ENCODE peak calls at places on chromosome 13, in ten cellular contexts. One of them, this sample, is unnamed.

GRCh38 chr13:93603043-93603442 is 376.4 kb downstream of the GPC6 start:
- DNase-seq in fibroblast of the aortic adventitia: peak; percentile 96
- DNase-seq in A673: peak; percentile 53
- DNase-seq in PC-3: peak; percentile 90
- DNase-seq in NCI-H69: peak; percentile 67
- DNase-seq in stimulated activated CD4-positive, alpha-beta T cell treated with anti-CD3 and anti-CD28 coated beads, Interleukin-2, amount 100 ng/mL, for 4 hours: no peak
- DNase-seq in transverse colon: no peak
- DNase-seq in posterior cingulate gyrus: no peak
- DNase-seq in left ventricle myocardium inferior: no peak
- DNase-seq in foreskin fibroblast: peak; percentile 96
- DNase-seq in this sample: peak; percentile 86

GRCh38 chr13:114079601-114080536 is 52.6 kb downstream of the RASA3 start:
- DNase-seq in stimulated activated CD4-positive, alpha-beta T cell treated with anti-CD3 and anti-CD28 coated beads, Interleukin-2, amount 100 ng/mL, for 4 hours: no peak
- DNase-seq in PC-3: no peak
- DNase-seq in left ventricle myocardium inferior: peak; percentile 13
- DNase-seq in posterior cingulate gyrus: peak; percentile 77
- DNase-seq in transverse colon: peak; percentile 5
- DNase-seq in NCI-H69: no peak
- DNase-seq in foreskin fibroblast: no peak
- DNase-seq in fibroblast of the aortic adventitia: no peak
- DNase-seq in A673: no peak
- DNase-seq in this sample: no peak

GRCh38 chr13:28597641-28598040 is 61.3 kb upstream of the POMP start:
- DNase-seq in left ventricle myocardium inferior: no peak
- DNase-seq in PC-3: no peak
- DNase-seq in stimulated activated CD4-positive, alpha-beta T cell treated with anti-CD3 and anti-CD28 coated beads, Interleukin-2, amount 100 ng/mL, for 4 hours: no peak
- DNase-seq in A673: peak; percentile 15
- DNase-seq in fibroblast of the aortic adventitia: peak; percentile 10
- DNase-seq in posterior cingulate gyrus: no peak
- DNase-seq in foreskin fibroblast: peak; percentile 71
- DNase-seq in NCI-H69: no peak
- DNase-seq in transverse colon: no peak
- DNase-seq in this sample: no peak

GRCh38 chr13:56561327-56561726 is 579.4 kb upstream of the PRR20A start:
- DNase-seq in stimulated activated CD4-positive, alpha-beta T cell treated with anti-CD3 and anti-CD28 coated beads, Interleukin-2, amount 100 ng/mL, for 4 hours: no peak
- DNase-seq in fibroblast of the aortic adventitia: no peak
- DNase-seq in posterior cingulate gyrus: no peak
- DNase-seq in PC-3: peak; percentile 4
- DNase-seq in transverse colon: no peak
- DNase-seq in left ventricle myocardium inferior: no peak
- DNase-seq in NCI-H69: peak; percentile 49
- DNase-seq in foreskin fibroblast: no peak
- DNase-seq in A673: peak; percentile 51
- DNase-seq in this sample: no peak

GRCh38 chr13:100301418-100301817 is 212.5 kb downstream of the PCCA start:
- DNase-seq in PC-3: no peak
- DNase-seq in transverse colon: no peak
- DNase-seq in stimulated activated CD4-positive, alpha-beta T cell treated with anti-CD3 and anti-CD28 coated beads, Interleukin-2, amount 100 ng/mL, for 4 hours: no peak
- DNase-seq in fibroblast of the aortic adventitia: no peak
- DNase-seq in A673: peak; percentile 89
- DNase-seq in posterior cingulate gyrus: no peak
- DNase-seq in NCI-H69: peak; percentile 97
- DNase-seq in left ventricle myocardium inferior: no peak
- DNase-seq in foreskin fibroblast: no peak
- DNase-seq in this sample: peak; percentile 20

GRCh38 chr13:22665531-22665930 is 515.2 kb upstream of the SGCG start:
- DNase-seq in foreskin fibroblast: no peak
- DNase-seq in NCI-H69: peak; percentile 87
- DNase-seq in left ventricle myocardium inferior: no peak
- DNase-seq in posterior cingulate gyrus: no peak
- DNase-seq in transverse colon: no peak
- DNase-seq in A673: no peak
- DNase-seq in fibroblast of the aortic adventitia: no peak
- DNase-seq in stimulated activated CD4-positive, alpha-beta T cell treated with anti-CD3 and anti-CD28 coated beads, Interleukin-2, amount 100 ng/mL, for 4 hours: no peak
- DNase-seq in PC-3: peak; percentile 4
- DNase-seq in this sample: no peak

GRCh38 chr13:30862707-30863106 is 43.4 kb upstream of the MEDAG start:
- DNase-seq in fibroblast of the aortic adventitia: no peak
- DNase-seq in NCI-H69: no peak
- DNase-seq in A673: no peak
- DNase-seq in stimulated activated CD4-positive, alpha-beta T cell treated with anti-CD3 and anti-CD28 coated beads, Interleukin-2, amount 100 ng/mL, for 4 hours: no peak
- DNase-seq in foreskin fibroblast: peak; percentile 33
- DNase-seq in PC-3: no peak
- DNase-seq in transverse colon: peak; percentile 28
- DNase-seq in left ventricle myocardium inferior: peak; percentile 46
- DNase-seq in posterior cingulate gyrus: peak; percentile 88
- DNase-seq in this sample: no peak

GRCh38 chr13:90232291-90232690 is 1115.2 kb upstream of the MIR17HG start:
- DNase-seq in PC-3: no peak
- DNase-seq in transverse colon: no peak
- DNase-seq in fibroblast of the aortic adventitia: no peak
- DNase-seq in left ventricle myocardium inferior: no peak
- DNase-seq in stimulated activated CD4-positive, alpha-beta T cell treated with anti-CD3 and anti-CD28 coated beads, Interleukin-2, amount 100 ng/mL, for 4 hours: no peak
- DNase-seq in posterior cingulate gyrus: no peak
- DNase-seq in foreskin fibroblast: no peak
- DNase-seq in NCI-H69: no peak
- DNase-seq in A673: no peak
- DNase-seq in this sample: no peak

GRCh38 chr13:37460211-37460610 is 138.4 kb downstream of the POSTN start:
- DNase-seq in PC-3: no peak
- DNase-seq in transverse colon: no peak
- DNase-seq in fibroblast of the aortic adventitia: peak; percentile 42
- DNase-seq in posterior cingulate gyrus: no peak
- DNase-seq in NCI-H69: no peak
- DNase-seq in A673: no peak
- DNase-seq in left ventricle myocardium inferior: no peak
- DNase-seq in foreskin fibroblast: peak; percentile 29
- DNase-seq in stimulated activated CD4-positive, alpha-beta T cell treated with anti-CD3 and anti-CD28 coated beads, Interleukin-2, amount 100 ng/mL, for 4 hours: no peak
- DNase-seq in this sample: no peak

GRCh38 chr13:111639994-111640393 is 319.6 kb downstream of the TEX29 start:
- DNase-seq in NCI-H69: peak; percentile 27
- DNase-seq in transverse colon: no peak
- DNase-seq in left ventricle myocardium inferior: no peak
- DNase-seq in PC-3: no peak
- DNase-seq in fibroblast of the aortic adventitia: no peak
- DNase-seq in A673: peak; percentile 21
- DNase-seq in foreskin fibroblast: no peak
- DNase-seq in stimulated activated CD4-positive, alpha-beta T cell treated with anti-CD3 and anti-CD28 coated beads, Interleukin-2, amount 100 ng/mL, for 4 hours: no peak
- DNase-seq in posterior cingulate gyrus: peak; percentile 97
- DNase-seq in this sample: no peak

GRCh38 chr13:44158055-44158655 is 215.5 kb upstream of the SERP2 start:
- DNase-seq in stimulated activated CD4-positive, alpha-beta T cell treated with anti-CD3 and anti-CD28 coated beads, Interleukin-2, amount 100 ng/mL, for 4 hours: no peak
- DNase-seq in A673: no peak
- DNase-seq in foreskin fibroblast: no peak
- DNase-seq in NCI-H69: no peak
- DNase-seq in PC-3: no peak
- DNase-seq in fibroblast of the aortic adventitia: no peak
- DNase-seq in left ventricle myocardium inferior: no peak
- DNase-seq in posterior cingulate gyrus: no peak
- DNase-seq in transverse colon: no peak
- DNase-seq in this sample: no peak

GRCh38 chr13:114080739-114081561 is 51.5 kb downstream of the RASA3 start:
- DNase-seq in NCI-H69: no peak
- DNase-seq in stimulated activated CD4-positive, alpha-beta T cell treated with anti-CD3 and anti-CD28 coated beads, Interleukin-2, amount 100 ng/mL, for 4 hours: no peak
- DNase-seq in fibroblast of the aortic adventitia: no peak
- DNase-seq in posterior cingulate gyrus: peak; percentile 80
- DNase-seq in transverse colon: peak; percentile 6
- DNase-seq in foreskin fibroblast: no peak
- DNase-seq in left ventricle myocardium inferior: peak; percentile 9
- DNase-seq in PC-3: no peak
- DNase-seq in A673: no peak
- DNase-seq in this sample: no peak

GRCh38 chr13:34078334-34078999 is 260.5 kb downstream of the RFC3 start:
- DNase-seq in PC-3: no peak
- DNase-seq in fibroblast of the aortic adventitia: no peak
- DNase-seq in NCI-H69: no peak
- DNase-seq in transverse colon: no peak
- DNase-seq in foreskin fibroblast: no peak
- DNase-seq in A673: no peak
- DNase-seq in left ventricle myocardium inferior: no peak
- DNase-seq in posterior cingulate gyrus: no peak
- DNase-seq in stimulated activated CD4-positive, alpha-beta T cell treated with anti-CD3 and anti-CD28 coated beads, Interleukin-2, amount 100 ng/mL, for 4 hours: no peak
- DNase-seq in this sample: no peak

GRCh38 chr13:34155931-34156607 is 338.1 kb downstream of the RFC3 start:
- DNase-seq in stimulated activated CD4-positive, alpha-beta T cell treated with anti-CD3 and anti-CD28 coated beads, Interleukin-2, amount 100 ng/mL, for 4 hours: no peak
- DNase-seq in foreskin fibroblast: peak; percentile 61
- DNase-seq in A673: peak; percentile 12
- DNase-seq in NCI-H69: peak; percentile 36
- DNase-seq in left ventricle myocardium inferior: no peak
- DNase-seq in fibroblast of the aortic adventitia: peak; percentile 24
- DNase-seq in transverse colon: no peak
- DNase-seq in posterior cingulate gyrus: no peak
- DNase-seq in PC-3: peak; percentile 88
- DNase-seq in this sample: peak; percentile 84

GRCh38 chr13:113753171-113753570 is 5.9 kb upstream of the TMEM255B start:
- DNase-seq in NCI-H69: no peak
- DNase-seq in posterior cingulate gyrus: peak; percentile 58
- DNase-seq in transverse colon: no peak
- DNase-seq in foreskin fibroblast: no peak
- DNase-seq in stimulated activated CD4-positive, alpha-beta T cell treated with anti-CD3 and anti-CD28 coated beads, Interleukin-2, amount 100 ng/mL, for 4 hours: no peak
- DNase-seq in A673: no peak
- DNase-seq in left ventricle myocardium inferior: no peak
- DNase-seq in PC-3: no peak
- DNase-seq in fibroblast of the aortic adventitia: no peak
- DNase-seq in this sample: no peak

GRCh38 chr13:113645329-113645728 is 12.7 kb downstream of the ATP4B start:
- DNase-seq in transverse colon: peak; percentile 6
- DNase-seq in foreskin fibroblast: no peak
- DNase-seq in posterior cingulate gyrus: no peak
- DNase-seq in A673: no peak
- DNase-seq in left ventricle myocardium inferior: no peak
- DNase-seq in NCI-H69: no peak
- DNase-seq in fibroblast of the aortic adventitia: no peak
- DNase-seq in stimulated activated CD4-positive, alpha-beta T cell treated with anti-CD3 and anti-CD28 coated beads, Interleukin-2, amount 100 ng/mL, for 4 hours: no peak
- DNase-seq in PC-3: no peak
- DNase-seq in this sample: no peak

GRCh38 chr13:48009298-48009697 is 8.2 kb upstream of the SUCLA2 start:
- DNase-seq in left ventricle myocardium inferior: no peak
- DNase-seq in PC-3: peak; percentile 78
- DNase-seq in A673: no peak
- DNase-seq in stimulated activated CD4-positive, alpha-beta T cell treated with anti-CD3 and anti-CD28 coated beads, Interleukin-2, amount 100 ng/mL, for 4 hours: no peak
- DNase-seq in transverse colon: peak; percentile 13
- DNase-seq in fibroblast of the aortic adventitia: peak; percentile 80
- DNase-seq in foreskin fibroblast: peak; percentile 87
- DNase-seq in posterior cingulate gyrus: no peak
- DNase-seq in NCI-H69: peak; percentile 2
- DNase-seq in this sample: peak; percentile 84

GRCh38 chr13:110136660-110137585 is 170.0 kb downstream of the COL4A1 start:
- DNase-seq in transverse colon: no peak
- DNase-seq in stimulated activated CD4-positive, alpha-beta T cell treated with anti-CD3 and anti-CD28 coated beads, Interleukin-2, amount 100 ng/mL, for 4 hours: no peak
- DNase-seq in foreskin fibroblast: no peak
- DNase-seq in NCI-H69: no peak
- DNase-seq in left ventricle myocardium inferior: no peak
- DNase-seq in PC-3: no peak
- DNase-seq in fibroblast of the aortic adventitia: no peak
- DNase-seq in posterior cingulate gyrus: no peak
- DNase-seq in A673: peak; percentile 4
- DNase-seq in this sample: no peak

GRCh38 chr13:24864579-24864978 is 100.6 kb downstream of the RNF17 start:
- DNase-seq in A673: no peak
- DNase-seq in fibroblast of the aortic adventitia: no peak
- DNase-seq in foreskin fibroblast: no peak
- DNase-seq in posterior cingulate gyrus: no peak
- DNase-seq in transverse colon: no peak
- DNase-seq in stimulated activated CD4-positive, alpha-beta T cell treated with anti-CD3 and anti-CD28 coated beads, Interleukin-2, amount 100 ng/mL, for 4 hours: no peak
- DNase-seq in PC-3: peak; percentile 55
- DNase-seq in NCI-H69: no peak
- DNase-seq in left ventricle myocardium inferior: no peak
- DNase-seq in this sample: no peak

GRCh38 chr13:82675024-82675423 is 1207.2 kb downstream of the SLITRK1 start:
- DNase-seq in A673: no peak
- DNase-seq in left ventricle myocardium inferior: no peak
- DNase-seq in transverse colon: no peak
- DNase-seq in PC-3: no peak
- DNase-seq in stimulated activated CD4-positive, alpha-beta T cell treated with anti-CD3 and anti-CD28 coated beads, Interleukin-2, amount 100 ng/mL, for 4 hours: no peak
- DNase-seq in foreskin fibroblast: no peak
- DNase-seq in NCI-H69: no peak
- DNase-seq in posterior cingulate gyrus: no peak
- DNase-seq in fibroblast of the aortic adventitia: no peak
- DNase-seq in this sample: no peak

GRCh38 chr13:106522112-106522511 is 13.3 kb downstream of the EFNB2 start:
- DNase-seq in NCI-H69: peak; percentile 77
- DNase-seq in transverse colon: no peak
- DNase-seq in posterior cingulate gyrus: no peak
- DNase-seq in PC-3: no peak
- DNase-seq in foreskin fibroblast: no peak
- DNase-seq in stimulated activated CD4-positive, alpha-beta T cell treated with anti-CD3 and anti-CD28 coated beads, Interleukin-2, amount 100 ng/mL, for 4 hours: no peak
- DNase-seq in fibroblast of the aortic adventitia: no peak
- DNase-seq in A673: no peak
- DNase-seq in left ventricle myocardium inferior: no peak
- DNase-seq in this sample: peak; percentile 52

GRCh38 chr13:104086759-104087158 is 1020.5 kb upstream of the SLC10A2 start:
- DNase-seq in A673: no peak
- DNase-seq in NCI-H69: no peak
- DNase-seq in stimulated activated CD4-positive, alpha-beta T cell treated with anti-CD3 and anti-CD28 coated beads, Interleukin-2, amount 100 ng/mL, for 4 hours: no peak
- DNase-seq in left ventricle myocardium inferior: no peak
- DNase-seq in posterior cingulate gyrus: no peak
- DNase-seq in PC-3: no peak
- DNase-seq in foreskin fibroblast: peak; percentile 3
- DNase-seq in transverse colon: no peak
- DNase-seq in fibroblast of the aortic adventitia: peak; percentile 21
- DNase-seq in this sample: no peak

GRCh38 chr13:109110159-109110558 is 480.7 kb downstream of the MYO16 start:
- DNase-seq in fibroblast of the aortic adventitia: no peak
- DNase-seq in transverse colon: no peak
- DNase-seq in left ventricle myocardium inferior: no peak
- DNase-seq in stimulated activated CD4-positive, alpha-beta T cell treated with anti-CD3 and anti-CD28 coated beads, Interleukin-2, amount 100 ng/mL, for 4 hours: no peak
- DNase-seq in PC-3: no peak
- DNase-seq in A673: no peak
- DNase-seq in foreskin fibroblast: no peak
- DNase-seq in NCI-H69: no peak
- DNase-seq in posterior cingulate gyrus: no peak
- DNase-seq in this sample: no peak

GRCh38 chr13:20408181-20408580 is 117.5 kb downstream of the CRYL1 start:
- DNase-seq in foreskin fibroblast: no peak
- DNase-seq in left ventricle myocardium inferior: no peak
- DNase-seq in posterior cingulate gyrus: peak; percentile 29
- DNase-seq in transverse colon: no peak
- DNase-seq in A673: no peak
- DNase-seq in NCI-H69: no peak
- DNase-seq in PC-3: no peak
- DNase-seq in fibroblast of the aortic adventitia: no peak
- DNase-seq in stimulated activated CD4-positive, alpha-beta T cell treated with anti-CD3 and anti-CD28 coated beads, Interleukin-2, amount 100 ng/mL, for 4 hours: no peak
- DNase-seq in this sample: no peak

GRCh38 chr13:19644947-19645439 is 11.5 kb downstream of the MPHOSPH8 start:
- DNase-seq in PC-3: no peak
- DNase-seq in NCI-H69: no peak
- DNase-seq in fibroblast of the aortic adventitia: no peak
- DNase-seq in A673: no peak
- DNase-seq in posterior cingulate gyrus: peak; percentile 52
- DNase-seq in stimulated activated CD4-positive, alpha-beta T cell treated with anti-CD3 and anti-CD28 coated beads, Interleukin-2, amount 100 ng/mL, for 4 hours: no peak
- DNase-seq in transverse colon: no peak
- DNase-seq in foreskin fibroblast: no peak
- DNase-seq in left ventricle myocardium inferior: no peak
- DNase-seq in this sample: no peak

GRCh38 chr13:49627831-49628652 is at the start of gene ARL11:
- DNase-seq in posterior cingulate gyrus: peak; percentile 88
- DNase-seq in fibroblast of the aortic adventitia: no peak
- DNase-seq in PC-3: no peak
- DNase-seq in left ventricle myocardium inferior: peak; percentile 64
- DNase-seq in NCI-H69: peak; percentile 52
- DNase-seq in transverse colon: peak; percentile 80
- DNase-seq in foreskin fibroblast: no peak
- DNase-seq in stimulated activated CD4-positive, alpha-beta T cell treated with anti-CD3 and anti-CD28 coated beads, Interleukin-2, amount 100 ng/mL, for 4 hours: peak; percentile 15
- DNase-seq in A673: no peak
- DNase-seq in this sample: no peak

GRCh38 chr13:44302233-44302632 is 71.4 kb upstream of the SERP2 start:
- DNase-seq in PC-3: peak; percentile 58
- DNase-seq in stimulated activated CD4-positive, alpha-beta T cell treated with anti-CD3 and anti-CD28 coated beads, Interleukin-2, amount 100 ng/mL, for 4 hours: no peak
- DNase-seq in transverse colon: no peak
- DNase-seq in fibroblast of the aortic adventitia: peak; percentile 79
- DNase-seq in posterior cingulate gyrus: no peak
- DNase-seq in A673: no peak
- DNase-seq in NCI-H69: no peak
- DNase-seq in foreskin fibroblast: no peak
- DNase-seq in left ventricle myocardium inferior: no peak
- DNase-seq in this sample: peak; percentile 39